ENCODE peak calls at places on chromosomes 4 and X, in five cellular contexts. B is activated CD4-positive, alpha-beta T cell treated with anti-CD3 and anti-CD28 coated beads, Interleukin-2, amount 50 U/mL, for 4 hours; L is body of pancreas; W is activated naive CD8-positive, alpha-beta T cell treated with anti-CD3 and anti-CD28 coated beads, Interleukin-2, amount 50 U/mL, for 16 hours; X is IMR-90. H is an unnamed sample.

GRCh38 chr4:158169931-158170690 is 2.7 kb downstream of the GASK1B start:
- DNase-seq in B (no peak), L (no peak), W (no peak), X (peak), H (no peak)

GRCh38 chrX:41522681-41523080 is 75.5 kb downstream of the NYX start:
- DNase-seq in B (no peak), L (no peak), W (no peak), X (no peak), H (no peak)

GRCh38 chr4:183823394-183823793 is 81.7 kb upstream of the STOX2 start:
- DNase-seq in B (no peak), L (no peak), W (no peak), X (peak), H (peak)

GRCh38 chrX:39728025-39728424 is 369.7 kb downstream of the BCOR start:
- DNase-seq in B (no peak), L (no peak), W (no peak), X (peak), H (no peak)

GRCh38 chr4:66023061-66023460 is 352.8 kb upstream of the EPHA5 start:
- DNase-seq in B (no peak), L (no peak), W (no peak), X (no peak), H (no peak)

GRCh38 chr4:16024009-16024408 is 59.8 kb downstream of the PROM1 start:
- DNase-seq in B (no peak), L (no peak), W (no peak), X (peak), H (no peak)

GRCh38 chrX:9604111-9604907 is 139.5 kb downstream of the TBL1X start:
- DNase-seq in B (no peak), L (peak), W (no peak), X (no peak), H (no peak)

GRCh38 chr4:26319467-26320158 is 1.2 kb upstream of the RBPJ start:
- DNase-seq in B (peak), L (peak), W (peak), X (peak), H (peak)

GRCh38 chrX:29491659-29492058 is 723.7 kb upstream of the MAGEB2 start:
- DNase-seq in B (no peak), L (no peak), W (no peak), X (no peak), H (no peak)